ENCODE peak calls at places on chromosomes 7 and 10, in five cellular contexts. V is right lobe of liver, M is heart right ventricle, D is Panc1, H is upper lobe of left lung. T is an unnamed sample.

GRCh38 chr10:97517778-97518561 is 19.2 kb downstream of the UBTD1 start:
- DNase-seq in M (no peak), V (no peak), H (no peak), D (no peak), T (no peak)

GRCh38 chr10:100340948-100341847 is 5.8 kb upstream of the SCD start:
- DNase-seq in D (no peak), M (peak), H (no peak), V (peak), T (no peak)

GRCh38 chr7:37245544-37245943 is 203.1 kb downstream of the ELMO1 start:
- DNase-seq in H (no peak), D (no peak), V (no peak), M (no peak), T (no peak)

GRCh38 chr10:11639861-11640764 is 28.7 kb upstream of the USP6NL start:
- DNase-seq in M (no peak), D (no peak), V (peak), H (no peak), T (no peak)

GRCh38 chr10:47449102-47449978 is 34.6 kb downstream of the ANXA8 start:
- DNase-seq in V (no peak), D (no peak), M (no peak), H (no peak), T (no peak)

GRCh38 chr10:122112625-122113160 is 123.7 kb downstream of the TACC2 start:
- DNase-seq in H (peak), D (peak), M (peak), V (peak), T (peak)

GRCh38 chr7:3087243-3087642 is 43.6 kb upstream of the CARD11 start:
- DNase-seq in H (no peak), D (no peak), M (no peak), V (no peak), T (no peak)

GRCh38 chr7:102318482-102318971 is 31.9 kb downstream of the SH2B2 start:
- DNase-seq in H (no peak), V (no peak), M (peak), D (no peak), T (peak)

GRCh38 chr10:44439845-44440244 is 54.9 kb upstream of the CXCL12 start:
- DNase-seq in M (no peak), D (no peak), V (no peak), H (peak), T (no peak)

GRCh38 chr10:70115948-70116682 is 16.5 kb downstream of the AIFM2 start:
- DNase-seq in D (peak), H (no peak), V (no peak), M (peak), T (no peak)

GRCh38 chr10:100009283-100009792 is 409 bp downstream of the DNMBP start:
- DNase-seq in D (no peak), H (no peak), M (peak), V (peak), T (no peak)

GRCh38 chr7:5532520-5533335 is 109.1 kb upstream of the TNRC18 start:
- DNase-seq in V (peak), M (peak), H (peak), D (no peak), T (no peak)

GRCh38 chr7:70640266-70640833 is 491.6 kb upstream of the GALNT17 start:
- DNase-seq in V (no peak), D (no peak), M (no peak), H (no peak), T (peak)

GRCh38 chr7:124688991-124689390 is 76.6 kb downstream of the GPR37 start:
- DNase-seq in H (no peak), M (no peak), V (no peak), D (no peak), T (no peak)

GRCh38 chr10:12103743-12104142 is 25.7 kb upstream of the SEC61A2 start:
- DNase-seq in M (no peak), H (no peak), V (no peak), D (no peak), T (no peak)

GRCh38 chr10:79457256-79457785 is 11.9 kb upstream of the ZCCHC24 start:
- DNase-seq in H (no peak), M (no peak), D (no peak), V (no peak), T (no peak)

GRCh38 chr7:94679341-94679740 is 23.4 kb upstream of the SGCE start:
- DNase-seq in M (no peak), H (no peak), V (no peak), D (no peak), T (no peak)

GRCh38 chr7:47080816-47081215 is 501.1 kb downstream of the TNS3 start:
- DNase-seq in V (no peak), H (no peak), D (no peak), M (no peak), T (no peak)

GRCh38 chr7:138243430-138243829 is 167.2 kb downstream of the AKR1D1 start:
- DNase-seq in M (no peak), D (no peak), H (no peak), V (peak), T (no peak)

GRCh38 chr7:77631820-77632219 is 64.4 kb upstream of the RSBN1L start:
- DNase-seq in M (no peak), D (no peak), H (no peak), V (no peak), T (no peak)

GRCh38 chr10:103021897-103022286 is 103.8 kb downstream of the CNNM2 start:
- DNase-seq in H (no peak), V (peak), M (no peak), D (no peak), T (no peak)

GRCh38 chr7:106583133-106583532 is 77.8 kb downstream of the CCDC71L start:
- DNase-seq in H (no peak), V (no peak), D (no peak), M (no peak), T (peak)

GRCh38 chr7:156616269-156617202 is 24.0 kb upstream of the RNF32 start:
- DNase-seq in V (peak), D (no peak), M (no peak), H (peak), T (no peak)

GRCh38 chr7:105796365-105796764 is 80.0 kb downstream of the ATXN7L1 start:
- DNase-seq in V (no peak), M (no peak), D (no peak), H (no peak), T (no peak)

GRCh38 chr10:97676770-97677581 is 10.1 kb downstream of the AVPI1 start:
- DNase-seq in D (peak), V (no peak), H (no peak), M (no peak), T (no peak)

GRCh38 chr10:47370015-47370767 is 13.9 kb downstream of the ZNF488 start:
- DNase-seq in V (no peak), M (no peak), D (no peak), H (no peak), T (no peak)

GRCh38 chr10:13890233-13890616 is 303.5 kb downstream of the PRPF18 start:
- DNase-seq in V (no peak), H (no peak), M (no peak), D (no peak), T (no peak)
- H3K4me3 ChIP-seq in V (peak), H (no peak), M (no peak), D (peak), T (peak)

GRCh38 chr10:80471715-80472233 is 17.7 kb downstream of the TSPAN14 start:
- DNase-seq in M (no peak), H (no peak), V (no peak), D (no peak), T (no peak)
- H3K4me3 ChIP-seq in M (no peak), H (no peak), V (no peak), D (no peak), T (no peak)

GRCh38 chr10:60940435-60940834 is 3.5 kb downstream of the RHOBTB1 start:
- DNase-seq in D (no peak), M (no peak), H (no peak), V (no peak), T (no peak)

GRCh38 chr10:60944159-60944909 is at the start of gene RHOBTB1:
- DNase-seq in H (peak), D (no peak), V (peak), M (peak), T (no peak)

GRCh38 chr10:60943372-60944158 is 420 bp downstream of the RHOBTB1 start:
- DNase-seq in M (peak), H (peak), D (no peak), V (peak), T (no peak)

GRCh38 chr10:60942604-60943269 is 1.2 kb downstream of the RHOBTB1 start:
- DNase-seq in M (peak), H (no peak), V (peak), D (no peak), T (no peak)

GRCh38 chr10:60942134-60942533 is 1.9 kb downstream of the RHOBTB1 start:
- DNase-seq in V (no peak), D (no peak), H (no peak), M (no peak), T (no peak)
- H3K4me3 ChIP-seq in V (no peak), D (no peak), H (peak), M (no peak), T (peak)

GRCh38 chr10:5546891-5547683 is 22.3 kb downstream of the CALML3 start:
- DNase-seq in H (no peak), M (no peak), D (no peak), V (peak), T (no peak)

GRCh38 chr10:5549462-5550249 is 24.9 kb downstream of the CALML3 start:
- DNase-seq in D (no peak), V (peak), H (no peak), M (no peak), T (no peak)

GRCh38 chr10:5547684-5547933 is 22.8 kb downstream of the CALML3 start:
- DNase-seq in D (no peak), V (peak), M (no peak), H (no peak), T (no peak)

GRCh38 chr10:5545778-5546710 is 21.3 kb downstream of the CALML3 start:
- DNase-seq in D (no peak), M (peak), V (peak), H (peak), T (peak)

DNA sequence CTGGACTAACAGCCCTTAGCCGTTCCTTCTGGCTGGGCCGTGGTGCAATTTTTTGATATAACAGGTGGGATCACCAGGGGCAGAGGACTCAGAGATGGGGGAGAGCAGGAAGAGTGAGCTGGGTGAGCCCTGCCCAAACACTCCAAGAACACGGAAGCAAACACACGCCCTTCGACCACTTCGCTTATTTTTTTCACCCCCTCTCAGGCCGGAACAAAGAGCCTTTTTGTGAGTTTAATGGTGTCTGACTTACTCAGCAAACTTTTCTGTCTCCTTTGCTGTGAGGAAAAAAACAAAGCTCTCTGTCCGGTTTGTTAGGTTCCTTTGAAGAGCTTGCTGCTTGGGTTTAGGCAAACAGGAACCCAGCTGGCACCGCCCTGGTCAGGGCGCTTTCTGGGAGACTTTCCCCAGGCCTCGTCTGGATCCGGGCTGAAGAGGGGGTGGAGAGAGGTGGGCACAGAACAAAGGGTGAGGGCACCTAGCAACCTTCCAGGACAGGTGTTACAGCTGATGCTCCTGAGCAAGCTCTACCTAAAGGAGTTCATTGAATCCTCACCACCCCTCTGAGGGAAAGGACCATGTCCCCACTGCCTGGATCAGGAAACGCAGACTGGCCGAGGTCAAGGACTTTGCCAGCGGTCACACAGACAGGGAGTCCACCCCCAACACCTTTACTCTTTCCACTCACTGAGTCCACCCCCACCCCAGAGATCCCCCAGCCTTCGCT is 23.3 kb downstream of the CALML3 start:
- DNase-seq in V (peak), M (no peak), D (no peak), H (no peak), T (no peak)
- H3K4me3 ChIP-seq in V (no peak), M (no peak), D (peak), H (no peak), T (no peak)

GRCh38 chr7:80858141-80858903 is 60.5 kb downstream of the SEMA3C start:
- DNase-seq in V (no peak), M (no peak), D (no peak), H (no peak), T (no peak)

GRCh38 chr7:80856769-80857168 is 62.1 kb downstream of the SEMA3C start:
- DNase-seq in V (no peak), M (no peak), D (no peak), H (no peak), T (no peak)

DNA sequence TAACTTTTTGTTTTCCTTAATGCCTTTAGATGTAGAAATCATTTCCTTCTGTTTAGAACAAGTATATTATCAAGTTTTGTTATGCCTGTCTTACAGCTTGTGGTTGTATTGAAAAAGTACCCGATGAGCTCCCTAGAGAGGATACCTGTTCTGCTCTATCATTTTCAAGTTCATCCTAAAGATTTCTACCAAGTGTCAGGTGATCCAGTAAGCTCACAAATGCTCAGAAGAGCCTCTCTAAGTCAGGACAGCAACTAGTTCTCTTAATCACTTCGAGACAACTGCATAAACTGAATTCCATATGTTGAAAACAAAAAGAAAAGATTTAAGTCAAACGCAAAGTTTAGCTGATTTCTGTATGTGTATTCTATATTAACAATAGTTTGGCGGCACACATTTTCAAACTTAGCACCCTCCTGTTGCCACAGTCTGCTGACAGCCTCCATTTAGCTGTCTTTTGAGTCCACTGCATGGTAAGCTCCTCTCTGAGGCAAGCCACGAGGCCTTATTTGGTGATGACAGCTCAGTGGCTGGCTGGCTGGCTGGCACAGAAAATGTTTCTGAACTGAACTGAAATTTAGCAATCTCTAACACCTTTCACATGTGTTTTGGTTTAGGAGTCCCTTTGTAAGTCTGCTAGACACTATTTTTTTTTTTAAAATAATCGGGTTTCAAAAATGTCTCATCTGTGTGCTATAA is 59.4 kb downstream of the SEMA3C start:
- DNase-seq in H (no peak), V (no peak), D (no peak), M (no peak), T (peak)
- H3K4me3 ChIP-seq in H (no peak), V (no peak), D (peak), M (no peak), T (no peak)

DNA sequence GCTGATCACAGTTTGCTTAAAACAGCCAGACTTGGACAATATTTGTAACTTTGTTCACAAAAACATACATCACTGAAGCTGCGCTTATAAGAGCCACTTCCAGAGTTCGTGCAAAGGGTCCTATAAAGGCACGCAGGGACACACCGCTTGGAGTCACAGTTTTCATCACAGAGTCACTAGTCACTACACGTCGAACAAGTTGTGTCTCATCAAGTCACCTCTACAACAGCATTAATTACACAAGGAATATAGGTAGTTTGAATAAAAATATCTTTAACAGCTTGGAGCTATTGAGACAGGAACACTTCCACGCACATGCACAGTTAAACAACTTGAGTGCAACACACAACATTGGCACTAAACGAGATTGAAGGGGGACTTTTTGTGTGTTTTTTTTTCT is 2.3 kb downstream of the HOXA5 start:
- DNase-seq in M (no peak), V (no peak), D (no peak), H (no peak), T (no peak)
- H3K4me3 ChIP-seq in M (no peak), V (no peak), D (no peak), H (no peak), T (no peak)

GRCh38 chr10:287814-288213 is 152.6 kb downstream of the ZMYND11 start:
- DNase-seq in H (no peak), D (no peak), V (no peak), M (no peak), T (no peak)

GRCh38 chr10:288605-289200 is 153.4 kb downstream of the ZMYND11 start:
- DNase-seq in H (peak), V (no peak), M (no peak), D (no peak), T (no peak)

GRCh38 chr10:287029-287428 is 151.8 kb downstream of the ZMYND11 start:
- DNase-seq in V (no peak), M (no peak), H (no peak), D (no peak), T (no peak)

GRCh38 chr10:290026-290725 is 154.9 kb downstream of the ZMYND11 start:
- DNase-seq in M (no peak), H (no peak), D (no peak), V (no peak), T (no peak)

GRCh38 chr10:289581-289980 is 154.3 kb downstream of the ZMYND11 start:
- DNase-seq in H (peak), D (no peak), V (no peak), M (no peak), T (no peak)
- H3K4me3 ChIP-seq in H (no peak), D (no peak), V (no peak), M (no peak), T (no peak)

T was measured in skeletal muscle cell.